ENCODE peak calls at places on chromosomes 1 and 21, in nine cellular contexts. D is kidney; Q is sigmoid colon; N is OCI-LY7; L is CD4-positive, alpha-beta T cell; U is cerebellum; S is DMS 273 treated with DMSO at 0.1 percent for 48 hours; O is MV-4-11; B is GM20000. K is an unnamed sample.

GRCh38 chr1:45018599-45019230 is 6.7 kb downstream of the UROD start:
- DNase-seq in D (no peak), Q (no peak), N (peak), L (peak), U (peak), S (peak), O (peak), B (peak), K (peak)

GRCh38 chr1:110462964-110463363 is 12.0 kb downstream of the PROK1 start:
- DNase-seq in D (no peak), Q (no peak), N (no peak), L (no peak), U (no peak), S (no peak), O (no peak), B (no peak), K (no peak)

GRCh38 chr1:97340951-97341350 is 579.9 kb downstream of the DPYD start:
- DNase-seq in D (no peak), Q (no peak), N (no peak), L (no peak), U (no peak), S (no peak), O (no peak), B (no peak), K (no peak)

GRCh38 chr1:41447995-41448770 is 36.3 kb downstream of the EDN2 start:
- DNase-seq in D (no peak), Q (no peak), N (no peak), L (no peak), U (no peak), S (no peak), O (no peak), B (no peak), K (peak)

GRCh38 chr1:151130837-151131586 is 15.4 kb downstream of the SEMA6C start:
- DNase-seq in D (peak), Q (peak), N (no peak), L (peak), U (peak), S (no peak), O (no peak), B (peak), K (no peak)

GRCh38 chr1:27655151-27655929 is 16.7 kb downstream of the IFI6 start:
- DNase-seq in D (no peak), Q (no peak), N (no peak), L (no peak), U (no peak), S (no peak), O (peak), B (no peak), K (no peak)

GRCh38 chr1:3029991-3030662 is 8.9 kb downstream of the ACTRT2 start:
- DNase-seq in D (peak), Q (peak), N (no peak), L (no peak), U (no peak), S (no peak), O (no peak), B (no peak), K (no peak)

GRCh38 chr1:41851589-41851988 is 67.1 kb downstream of the HIVEP3 start:
- DNase-seq in D (no peak), Q (no peak), N (no peak), L (no peak), U (no peak), S (no peak), O (peak), B (no peak), K (no peak)

GRCh38 chr21:34280987-34281386 is 82.8 kb upstream of the KCNE2 start:
- DNase-seq in D (no peak), Q (peak), N (no peak), L (no peak), U (no peak), S (no peak), O (no peak), B (no peak), K (no peak)

GRCh38 chr1:176643536-176643935 is 180.6 kb downstream of the PAPPA2 start:
- DNase-seq in D (no peak), Q (no peak), N (no peak), L (no peak), U (no peak), S (no peak), O (no peak), B (no peak), K (no peak)

GRCh38 chr1:27233677-27234053 is 767 bp upstream of the WDTC1 start:
- DNase-seq in D (no peak), Q (no peak), N (no peak), L (no peak), U (no peak), S (no peak), O (peak), B (no peak), K (no peak)

GRCh38 chr1:162849711-162850110 is 11.3 kb downstream of the CCDC190 start:
- DNase-seq in D (no peak), Q (no peak), N (no peak), L (no peak), U (no peak), S (no peak), O (no peak), B (no peak), K (no peak)

GRCh38 chr1:92538048-92538412 is 51.3 kb upstream of the GFI1 start:
- DNase-seq in D (no peak), Q (no peak), N (no peak), L (no peak), U (no peak), S (no peak), O (no peak), B (peak), K (no peak)

GRCh38 chr21:27713159-27714109 is 746.5 kb upstream of the ADAMTS5 start:
- DNase-seq in D (no peak), Q (peak), N (no peak), L (no peak), U (no peak), S (no peak), O (no peak), B (no peak), K (no peak)

GRCh38 chr1:1014896-1015681 is 1.8 kb downstream of the ISG15 start:
- DNase-seq in D (no peak), Q (no peak), N (peak), L (no peak), U (no peak), S (no peak), O (no peak), B (peak), K (peak)

GRCh38 chr1:93448983-93449805 is 1.3 kb downstream of the FNBP1L start:
- DNase-seq in D (peak), Q (no peak), N (no peak), L (no peak), U (peak), S (no peak), O (no peak), B (peak), K (no peak)

GRCh38 chr1:203036135-203036534 is 9.8 kb downstream of the PPFIA4 start:
- DNase-seq in D (no peak), Q (no peak), N (no peak), L (no peak), U (peak), S (no peak), O (no peak), B (no peak), K (no peak)

GRCh38 chr1:86758570-86758969 is 54.2 kb downstream of the SH3GLB1 start:
- DNase-seq in D (no peak), Q (no peak), N (no peak), L (no peak), U (no peak), S (no peak), O (no peak), B (no peak), K (no peak)

GRCh38 chr1:7574121-7575040 is 196.7 kb upstream of the VAMP3 start:
- DNase-seq in D (peak), Q (no peak), N (no peak), L (no peak), U (peak), S (no peak), O (no peak), B (no peak), K (no peak)

GRCh38 chr21:35988396-35989140 is 71.8 kb downstream of the SETD4 start:
- DNase-seq in D (no peak), Q (no peak), N (no peak), L (no peak), U (no peak), S (no peak), O (peak), B (no peak), K (no peak)

GRCh38 chr21:41593784-41594138 is 85.8 kb upstream of the TMPRSS2 start:
- DNase-seq in D (no peak), Q (no peak), N (no peak), L (no peak), U (no peak), S (no peak), O (no peak), B (no peak), K (no peak)

GRCh38 chr1:181778630-181779285 is 282.8 kb downstream of the ZNF648 start:
- DNase-seq in D (no peak), Q (no peak), N (no peak), L (no peak), U (peak), S (no peak), O (no peak), B (no peak), K (no peak)

GRCh38 chr1:247304046-247304445 is 27.6 kb downstream of the ZNF496 start:
- DNase-seq in D (no peak), Q (no peak), N (no peak), L (no peak), U (no peak), S (no peak), O (no peak), B (no peak), K (no peak)

GRCh38 chr1:27488523-27489138 is 1.3 kb downstream of the WASF2 start:
- DNase-seq in D (no peak), Q (peak), N (peak), L (no peak), U (no peak), S (no peak), O (peak), B (no peak), K (no peak)

GRCh38 chr21:44376606-44377005 is 23.2 kb downstream of the TRPM2 start:
- DNase-seq in D (peak), Q (no peak), N (no peak), L (no peak), U (no peak), S (no peak), O (no peak), B (no peak), K (no peak)

GRCh38 chr1:225817611-225818061 is 7.7 kb downstream of the EPHX1 start:
- DNase-seq in D (peak), Q (peak), N (no peak), L (no peak), U (peak), S (no peak), O (peak), B (no peak), K (no peak)

GRCh38 chr1:30512922-30513265 is 210.5 kb downstream of the MATN1 start:
- DNase-seq in D (no peak), Q (no peak), N (no peak), L (no peak), U (no peak), S (no peak), O (no peak), B (no peak), K (no peak)

GRCh38 chr1:171434717-171435346 is 50.5 kb upstream of the PRRC2C start:
- DNase-seq in D (no peak), Q (peak), N (no peak), L (no peak), U (no peak), S (no peak), O (peak), B (no peak), K (no peak)

GRCh38 chr21:15174923-15175322 is 110.1 kb upstream of the NRIP1 start:
- DNase-seq in D (no peak), Q (no peak), N (no peak), L (no peak), U (no peak), S (no peak), O (no peak), B (no peak), K (no peak)

K was measured in NCI-H2171.